ENCODE peak calls at places on chromosome 21, in eight cellular contexts. W is fibroblast of lung; J is cardiac fibroblast; O is heart right ventricle; X is right lobe of liver; Y is A549; M is heart left ventricle; I is CD4-positive, alpha-beta memory T cell. P is an unnamed sample.
A peak's percentile ranks its signal among the peaks of the same experiment; 100 is the strongest.

GRCh38 chr21:26708223-26708800 is 135.2 kb upstream of the CYYR1 start:
- DNase-seq in W (no peak), J (no peak), O (no peak), X (no peak), Y (no peak), M (no peak), I (no peak), P (no peak)

GRCh38 chr21:37675202-37675801 is 241.0 kb downstream of the KCNJ6 start:
- DNase-seq in W (peak; percentile 49), J (peak; percentile 59), O (peak; percentile 65), X (peak; percentile 77), Y (peak; percentile 14), M (peak; percentile 38), I (peak; percentile 42), P (no peak)

GRCh38 chr21:46205766-46206162 is 21.5 kb upstream of the SPATC1L start:
- DNase-seq in W (no peak), J (no peak), O (no peak), X (peak; percentile 37), Y (no peak), M (no peak), I (no peak), P (peak; percentile 72)

GRCh38 chr21:35048183-35048601 is 910 bp downstream of the RUNX1 start:
- DNase-seq in W (no peak), J (no peak), O (no peak), X (no peak), Y (no peak), M (no peak), I (peak; percentile 32), P (no peak)

GRCh38 chr21:43768868-43769167 is 7.3 kb downstream of the CSTB start:
- DNase-seq in W (no peak), J (no peak), O (no peak), X (no peak), Y (no peak), M (no peak), I (no peak), P (no peak)

GRCh38 chr21:39932335-39932734 is 65.1 kb downstream of the PCP4 start:
- DNase-seq in W (no peak), J (no peak), O (no peak), X (no peak), Y (no peak), M (no peak), I (no peak), P (no peak)

GRCh38 chr21:26881504-26882228 is 36.5 kb upstream of the ADAMTS1 start:
- DNase-seq in W (peak; percentile 65), J (peak; percentile 68), O (no peak), X (no peak), Y (no peak), M (no peak), I (no peak), P (no peak)

GRCh38 chr21:37956772-37957171 is 40.5 kb upstream of the KCNJ6 start:
- DNase-seq in W (no peak), J (no peak), O (no peak), X (no peak), Y (no peak), M (no peak), I (no peak), P (no peak)

GRCh38 chr21:32143222-32143939 is 135.5 kb downstream of the MIS18A start:
- DNase-seq in W (peak; percentile 16), J (no peak), O (peak; percentile 29), X (no peak), Y (no peak), M (no peak), I (no peak), P (no peak)

GRCh38 chr21:15057290-15057689 is 7.5 kb downstream of the NRIP1 start:
- DNase-seq in W (no peak), J (no peak), O (no peak), X (no peak), Y (no peak), M (no peak), I (no peak), P (no peak)

GRCh38 chr21:45998871-45999580 is 17.5 kb downstream of the COL6A1 start:
- DNase-seq in W (no peak), J (no peak), O (no peak), X (no peak), Y (no peak), M (no peak), I (no peak), P (no peak)

GRCh38 chr21:39852021-39852721 is 15.1 kb upstream of the PCP4 start:
- DNase-seq in W (no peak), J (no peak), O (no peak), X (no peak), Y (no peak), M (no peak), I (no peak), P (no peak)

GRCh38 chr21:17466166-17466565 is 46.7 kb upstream of the CXADR start:
- DNase-seq in W (peak; percentile 43), J (peak; percentile 60), O (no peak), X (no peak), Y (no peak), M (no peak), I (no peak), P (no peak)

GRCh38 chr21:38379171-38379570 is 119.1 kb downstream of the ERG start:
- DNase-seq in W (no peak), J (peak; percentile 8), O (no peak), X (no peak), Y (no peak), M (no peak), I (no peak), P (no peak)

GRCh38 chr21:46054447-46054846 is 43.5 kb upstream of the COL6A2 start:
- DNase-seq in W (peak; percentile 55), J (no peak), O (no peak), X (peak; percentile 48), Y (no peak), M (no peak), I (no peak), P (no peak)

GRCh38 chr21:23016617-23017016 is 2018.4 kb downstream of the NCAM2 start:
- DNase-seq in W (no peak), J (no peak), O (no peak), X (no peak), Y (no peak), M (no peak), I (no peak), P (no peak)

GRCh38 chr21:18959817-18960216 is 556.2 kb upstream of the TMPRSS15 start:
- DNase-seq in W (no peak), J (no peak), O (no peak), X (no peak), Y (no peak), M (no peak), I (no peak), P (no peak)

GRCh38 chr21:39208624-39209333 is 25.5 kb upstream of the PSMG1 start:
- DNase-seq in W (peak; percentile 18), J (no peak), O (no peak), X (no peak), Y (no peak), M (no peak), I (no peak), P (no peak)

GRCh38 chr21:42013338-42013737 is 3.2 kb upstream of the ZBTB21 start:
- DNase-seq in W (no peak), J (no peak), O (no peak), X (no peak), Y (no peak), M (no peak), I (no peak), P (no peak)
- H3K4me3 ChIP-seq in W (no peak overlapping the region), J (no peak overlapping the region), O (no peak overlapping the region), X (no peak overlapping the region), Y (no peak overlapping the region), M (no peak overlapping the region), I (no peak overlapping the region), P (no peak overlapping the region)

DNA sequence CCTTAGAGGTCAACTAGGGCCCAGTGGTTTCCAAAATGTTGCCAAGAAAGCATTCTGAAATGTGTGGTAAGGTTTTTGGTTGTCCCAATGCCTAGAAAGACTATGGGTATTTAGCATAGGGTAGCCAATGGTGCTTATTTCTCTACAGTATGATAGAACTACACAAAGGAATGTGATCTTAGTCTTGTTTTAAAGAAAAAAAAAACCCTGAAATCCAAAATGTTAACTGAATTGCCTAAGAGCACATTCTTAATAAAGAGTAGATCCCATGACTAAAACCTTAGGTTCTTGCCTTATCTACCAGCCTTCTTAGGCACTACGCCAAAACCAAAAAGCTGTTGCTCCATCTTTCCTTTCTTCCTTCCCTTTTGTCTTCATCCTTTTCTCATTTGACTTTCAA is 428.2 kb downstream of the MRPL39 start:
- DNase-seq in W (peak; percentile 75), J (peak; percentile 31), O (no peak), X (no peak), Y (no peak), M (no peak), I (no peak), P (no peak)
- H3K4me3 ChIP-seq in W (no peak overlapping the region), J (no peak overlapping the region), O (no peak overlapping the region), X (no peak overlapping the region), Y (no peak overlapping the region), M (no peak overlapping the region), I (no peak overlapping the region), P (no peak overlapping the region)

GRCh38 chr21:44909719-44910118 is 11.0 kb downstream of the ITGB2 start:
- DNase-seq in W (no peak), J (no peak), O (no peak), X (no peak), Y (no peak), M (no peak), I (no peak), P (no peak)

GRCh38 chr21:44908908-44909307 is 11.8 kb downstream of the ITGB2 start:
- DNase-seq in W (no peak), J (no peak), O (peak; percentile 5), X (no peak), Y (no peak), M (no peak), I (no peak), P (no peak)

GRCh38 chr21:44908496-44908895 is 12.2 kb downstream of the ITGB2 start:
- DNase-seq in W (no peak), J (peak; percentile 16), O (no peak), X (no peak), Y (no peak), M (no peak), I (no peak), P (no peak)

GRCh38 chr21:44907225-44907965 is 13.3 kb downstream of the ITGB2 start:
- DNase-seq in W (no peak), J (no peak), O (peak; percentile 17), X (no peak), Y (no peak), M (no peak), I (no peak), P (no peak)

DNA sequence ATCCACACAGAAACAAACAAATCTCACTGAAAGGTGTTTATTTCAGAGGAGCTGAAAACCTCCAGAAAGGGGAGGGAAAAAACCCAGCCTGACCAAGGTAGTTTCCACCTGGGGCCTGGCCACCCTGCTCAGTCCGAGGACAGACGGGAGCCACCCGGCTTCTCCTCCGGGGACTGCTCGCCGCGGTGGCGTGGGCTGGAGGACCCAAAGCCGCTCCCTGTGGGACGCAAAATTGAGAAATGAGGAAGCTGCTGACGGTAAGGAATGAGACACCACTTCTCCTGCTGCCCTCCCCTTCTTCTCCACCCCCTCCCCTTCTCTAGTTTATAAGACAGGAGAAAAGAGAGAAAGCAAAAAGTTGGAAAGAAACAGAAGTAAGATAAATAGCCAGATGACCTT is 12.7 kb downstream of the ITGB2 start:
- DNase-seq in W (no peak), J (peak; percentile 41), O (peak; percentile 36), X (no peak), Y (no peak), M (no peak), I (no peak), P (no peak)
- H3K4me3 ChIP-seq in W (no peak overlapping the region), J (no peak overlapping the region), O (no peak overlapping the region), X (no peak overlapping the region), Y (no peak overlapping the region), M (no peak overlapping the region), I (no peak overlapping the region), P (no peak overlapping the region)

DNA sequence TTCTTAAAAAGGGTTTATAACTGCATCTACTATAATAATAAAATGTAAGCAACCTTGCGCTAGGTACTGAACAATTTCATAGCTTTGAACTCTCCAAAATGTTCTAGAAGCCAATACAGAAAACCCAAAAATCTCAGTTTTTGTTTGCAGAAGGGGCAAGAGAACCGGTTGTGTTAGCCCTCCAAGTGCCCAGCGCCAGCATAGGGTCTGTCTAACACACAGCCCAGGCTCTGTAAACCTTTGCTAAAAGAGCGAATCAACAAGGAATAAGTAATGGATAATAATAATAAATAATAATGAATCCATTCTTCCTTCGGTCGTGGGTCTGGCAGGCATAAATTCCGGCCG is 333 bp upstream of the CHAF1B start:
- DNase-seq in W (no peak), J (no peak), O (no peak), X (no peak), Y (no peak), M (no peak), I (no peak), P (no peak)
- H3K4me3 ChIP-seq in W (peak overlapping the region; percentile 73), J (peak overlapping the region; percentile 58), O (peak overlapping the region; percentile 63), X (peak overlapping the region; percentile 55), Y (peak overlapping the region; percentile 81), M (peak overlapping the region; percentile 68), I (peak overlapping the region; percentile 66), P (peak overlapping the region; percentile 81)